ENCODE peak calls at places on chromosomes 3 and 15, in nine cellular contexts. Q is mesenteric fat pad; T is substantia nigra; I is CD4-positive, CD25-positive, alpha-beta regulatory T cell; N is stimulated activated naive CD4-positive, alpha-beta T cell; B is lower lobe of right lung; V is WTC11; L is NCI-H526 treated with DMSO at 0.1 percent for 48 hours; X is AG08396. R is an unnamed sample.
A peak's percentile ranks its signal among the peaks of the same experiment; 100 is the strongest.

GRCh38 chr3:113441051-113441770 is at the start of gene CFAP44:
- DNase-seq in Q (peak; percentile 94), T (peak; percentile 56), I (peak; percentile 5), N (no peak), B (peak; percentile 74), V (peak; percentile 92), L (no peak), X (peak; percentile 90), R (peak; percentile 83)

GRCh38 chr3:149473314-149473990 is 1.0 kb upstream of the TM4SF4 start:
- DNase-seq in Q (no peak), T (no peak), I (no peak), N (no peak), B (peak; percentile 66), V (no peak), L (no peak), X (peak; percentile 52), R (peak; percentile 72)

GRCh38 chr3:46454209-46454595 is 10.5 kb downstream of the LTF start:
- DNase-seq in Q (peak; percentile 47), T (no peak), I (no peak), N (no peak), B (no peak), V (no peak), L (no peak), X (no peak), R (no peak)

GRCh38 chr3:139353920-139354556 is 10.2 kb downstream of the MRPS22 start:
- DNase-seq in Q (no peak), T (no peak), I (no peak), N (no peak), B (no peak), V (no peak), L (peak; percentile 12), X (peak; percentile 47), R (peak; percentile 44)

GRCh38 chr3:57434041-57434440 is 110.1 kb downstream of the DNAH12 start:
- DNase-seq in Q (no peak), T (no peak), I (no peak), N (no peak), B (no peak), V (no peak), L (peak; percentile 18), X (peak; percentile 27), R (peak; percentile 9)

GRCh38 chr3:83523470-83524073 is 1435.2 kb upstream of the CADM2 start:
- DNase-seq in Q (no peak), T (no peak), I (no peak), N (no peak), B (no peak), V (peak; percentile 72), L (peak; percentile 25), X (no peak), R (peak; percentile 30)

GRCh38 chr3:165854696-165855095 is 17.5 kb upstream of the BCHE start:
- DNase-seq in Q (no peak), T (no peak), I (no peak), N (no peak), B (no peak), V (no peak), L (peak; percentile 5), X (no peak), R (no peak)

GRCh38 chr15:84947947-84948830 is 33.5 kb upstream of the PDE8A start:
- DNase-seq in Q (no peak), T (no peak), I (no peak), N (no peak), B (no peak), V (no peak), L (no peak), X (peak; percentile 85), R (peak; percentile 92)

GRCh38 chr15:67545864-67546263 is 3.4 kb downstream of the MAP2K5 start:
- DNase-seq in Q (no peak), T (no peak), I (no peak), N (no peak), B (no peak), V (no peak), L (no peak), X (no peak), R (no peak)

GRCh38 chr3:46709147-46709654 is 8.0 kb downstream of the TMIE start:
- DNase-seq in Q (no peak), T (no peak), I (no peak), N (no peak), B (no peak), V (no peak), L (no peak), X (no peak), R (no peak)

GRCh38 chr15:33313491-33313890 is 2.7 kb downstream of the RYR3 start:
- DNase-seq in Q (no peak), T (no peak), I (no peak), N (no peak), B (no peak), V (no peak), L (no peak), X (no peak), R (no peak)

GRCh38 chr3:73511555-73511954 is 113.2 kb downstream of the PDZRN3 start:
- DNase-seq in Q (no peak), T (peak; percentile 11), I (no peak), N (no peak), B (no peak), V (no peak), L (peak; percentile 95), X (no peak), R (no peak)

GRCh38 chr3:149000207-149000745 is 8.9 kb downstream of the GYG1 start:
- DNase-seq in Q (no peak), T (no peak), I (no peak), N (no peak), B (no peak), V (no peak), L (no peak), X (no peak), R (peak; percentile 8)

GRCh38 chr3:114214542-114215341 is 22.6 kb downstream of the ZNF80 start:
- DNase-seq in Q (no peak), T (no peak), I (peak; percentile 52), N (peak; percentile 78), B (no peak), V (no peak), L (no peak), X (no peak), R (no peak)

GRCh38 chr3:12934431-12934830 is 93.1 kb upstream of the RPL32 start:
- DNase-seq in Q (no peak), T (peak; percentile 19), I (no peak), N (no peak), B (no peak), V (no peak), L (no peak), X (peak; percentile 57), R (peak; percentile 47)